ENCODE peak calls at places on chromosomes 12 and 14, in nine cellular contexts. X is kidney epithelial cell, S is neural progenitor cell, Y is ovary, J is left ventricle myocardium inferior, W is ascending aorta, C is endothelial cell of umbilical vein, O is MM.1S, Q is esophagus muscularis mucosa. D is an unnamed sample. For H3K27me3, the result is how much of the 10 kb centered on the place peaks cover.

GRCh38 chr14:99028041-99028440 is 244.0 kb downstream of the BCL11B start:
- DNase-seq in X (no peak), S (no peak), Y (no peak), J (no peak), W (no peak), C (no peak), O (no peak), Q (no peak), D (no peak)

GRCh38 chr14:52553002-52553670 is 500 bp downstream of the GPR137C start:
- DNase-seq in X (no peak), S (peak), Y (peak), J (peak), W (no peak), C (peak), O (peak), Q (no peak), D (peak)

GRCh38 chr14:106875503-106875902 is 1349.1 kb downstream of the TMEM121 start:
- DNase-seq in X (no peak), S (no peak), Y (peak), J (peak), W (no peak), C (no peak), O (peak), Q (no peak), D (no peak)

GRCh38 chr12:88308825-88309224 is 166.7 kb downstream of the TMTC3 start:
- DNase-seq in X (no peak), S (no peak), Y (no peak), J (no peak), W (no peak), C (peak), O (no peak), Q (no peak), D (no peak)

GRCh38 chr12:56521209-56521589 is 421 bp upstream of the RBMS2 start:
- DNase-seq in X (no peak), S (no peak), Y (no peak), J (no peak), W (no peak), C (no peak), O (no peak), Q (no peak), D (no peak)

GRCh38 chr12:99450231-99450630 is 197.3 kb upstream of the GARIN6 start:
- DNase-seq in X (no peak), S (no peak), Y (no peak), J (no peak), W (no peak), C (no peak), O (no peak), Q (no peak), D (no peak)

GRCh38 chr12:28611501-28611900 is 421.2 kb downstream of the CCDC91 start:
- DNase-seq in X (no peak), S (no peak), Y (no peak), J (no peak), W (no peak), C (no peak), O (no peak), Q (no peak), D (no peak)

GRCh38 chr14:93957333-93957710 is 19.0 kb downstream of the ASB2 start:
- DNase-seq in X (no peak), S (no peak), Y (no peak), J (no peak), W (no peak), C (no peak), O (no peak), Q (no peak), D (no peak)

GRCh38 chr14:57991353-57991752 is 125.5 kb upstream of the SLC35F4 start:
- DNase-seq in X (no peak), S (no peak), Y (no peak), J (no peak), W (no peak), C (no peak), O (no peak), Q (no peak), D (no peak)
- H3K27me3 ChIP-seq in X (under half), S (under half), Y (under half), J (under half), W (under half), C (under half), O (under half), Q (under half), D (under half)

GRCh38 chr14:26987734-26988363 is 390.0 kb upstream of the NOVA1 start:
- DNase-seq in X (no peak), S (no peak), Y (no peak), J (no peak), W (no peak), C (no peak), O (peak), Q (no peak), D (no peak)

GRCh38 chr14:26982071-26982470 is 384.2 kb upstream of the NOVA1 start:
- DNase-seq in X (no peak), S (no peak), Y (no peak), J (no peak), W (no peak), C (no peak), O (no peak), Q (no peak), D (no peak)

DNA sequence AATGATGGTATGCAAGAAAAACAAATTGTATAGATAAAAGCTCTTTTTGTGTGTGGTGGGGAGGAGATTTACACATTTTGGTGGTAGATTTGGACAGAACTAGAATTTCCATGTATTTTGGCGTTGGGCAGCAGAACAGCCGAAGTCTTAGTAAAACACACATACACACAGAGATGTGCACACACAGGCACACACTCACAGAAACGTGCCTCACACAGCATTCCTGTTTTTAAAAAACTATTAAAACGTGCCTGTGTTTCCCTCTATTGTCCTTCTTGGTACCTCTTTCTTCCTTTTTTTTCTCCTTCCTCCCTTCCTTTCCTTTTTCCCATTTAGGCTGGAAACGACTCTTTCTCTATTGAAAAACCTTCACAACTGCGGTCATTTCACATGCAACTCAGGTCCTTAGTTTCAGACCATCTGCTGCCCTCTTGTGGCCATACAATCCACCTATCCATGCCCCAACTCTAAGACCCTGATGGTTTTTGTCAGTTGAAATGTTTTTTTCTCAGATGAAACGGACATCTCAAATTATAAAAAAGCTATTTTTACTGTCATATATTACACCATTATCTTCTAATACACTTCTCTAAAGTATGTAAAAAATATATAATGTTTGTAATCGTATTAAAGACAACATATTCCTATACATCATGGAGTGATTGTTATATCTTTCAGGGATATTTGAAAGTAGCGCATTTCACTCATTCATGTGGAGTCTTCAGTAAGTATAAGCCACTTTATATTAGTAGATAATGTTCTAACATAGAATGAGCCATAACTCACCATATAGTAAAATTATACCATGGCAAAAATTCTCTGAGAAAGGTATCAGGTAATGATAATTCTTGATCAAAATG is 386.7 kb upstream of the NOVA1 start:
- DNase-seq in X (peak), S (peak), Y (peak), J (peak), W (no peak), C (peak), O (peak), Q (no peak), D (no peak)
- TF ChIP-seq CTCF in X (peak), S (peak), Y (no peak), J (peak), W (no peak), C (peak), O (peak), Q (peak), D (peak)

GRCh38 chr14:74246561-74246960 is 7.3 kb downstream of the VSX2 start:
- DNase-seq in X (no peak), S (peak), Y (no peak), J (no peak), W (no peak), C (no peak), O (no peak), Q (no peak), D (no peak)
- H3K27me3 ChIP-seq in X (half or more), S (under half), Y (under half), J (half or more), W (under half), C (under half), O (under half), Q (half or more), D (under half)

GRCh38 chr14:78933948-78934524 is 763.9 kb downstream of the NRXN3 start:
- DNase-seq in X (no peak), S (peak), Y (no peak), J (no peak), W (no peak), C (peak), O (no peak), Q (no peak), D (no peak)
- TF ChIP-seq CTCF in X (peak), S (peak), Y (no peak), J (peak), W (no peak), C (peak), O (peak), Q (peak), D (peak)

GRCh38 chr14:104422301-104423223 is 157.0 kb upstream of the C14orf180 start:
- DNase-seq in X (no peak), S (no peak), Y (no peak), J (no peak), W (no peak), C (no peak), O (no peak), Q (peak), D (no peak)

GRCh38 chr14:104421401-104421821 is 158.2 kb upstream of the C14orf180 start:
- DNase-seq in X (no peak), S (no peak), Y (no peak), J (no peak), W (no peak), C (no peak), O (no peak), Q (peak), D (peak)

GRCh38 chr14:104421892-104422291 is 157.7 kb upstream of the C14orf180 start:
- DNase-seq in X (no peak), S (no peak), Y (no peak), J (no peak), W (no peak), C (no peak), O (no peak), Q (no peak), D (no peak)

GRCh38 chr14:104420990-104421389 is 158.6 kb upstream of the C14orf180 start:
- DNase-seq in X (no peak), S (no peak), Y (no peak), J (no peak), W (no peak), C (no peak), O (no peak), Q (no peak), D (no peak)

DNA sequence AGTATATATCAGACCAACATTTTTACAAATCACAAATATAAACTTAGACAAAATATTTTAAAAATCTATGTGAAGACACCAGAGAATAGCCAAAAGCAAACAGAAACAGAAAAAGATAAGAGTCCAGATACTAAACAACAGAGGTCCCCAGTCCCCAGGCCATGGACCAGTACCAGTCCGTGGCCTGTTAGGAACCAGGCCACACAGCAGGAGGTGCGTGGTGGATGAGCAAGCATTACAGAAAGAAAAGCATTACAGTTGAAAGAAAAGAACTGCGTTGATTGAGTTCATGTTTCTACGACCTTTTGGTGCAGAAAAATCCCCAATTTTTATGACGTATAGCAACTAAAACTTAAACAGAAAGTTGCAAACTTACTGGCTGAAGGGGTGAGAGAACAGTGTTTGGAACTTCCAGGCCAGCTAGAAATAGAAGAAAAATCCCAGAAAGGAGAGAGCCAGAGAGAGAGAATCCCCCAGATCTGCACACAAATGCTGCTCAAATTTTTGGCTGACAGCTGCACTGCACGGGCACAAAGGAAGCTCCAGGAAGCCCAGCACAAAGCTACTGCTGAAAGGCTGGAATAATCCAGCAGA is 159.6 kb upstream of the C14orf180 start:
- DNase-seq in X (no peak), S (no peak), Y (no peak), J (no peak), W (no peak), C (no peak), O (no peak), Q (peak), D (no peak)
- H3K27me3 ChIP-seq in X (under half), S (under half), Y (under half), J (under half), W (under half), C (under half), O (under half), Q (under half), D (under half)

GRCh38 chr12:128745772-128746689 is 77.7 kb downstream of the SLC15A4 start:
- DNase-seq in X (no peak), S (no peak), Y (no peak), J (no peak), W (no peak), C (no peak), O (no peak), Q (no peak), D (no peak)
- TF ChIP-seq CTCF in X (no peak), S (no peak), Y (no peak), J (no peak), W (no peak), C (no peak), O (no peak), Q (no peak), D (no peak)

GRCh38 chr12:132395192-132395907 is 66.0 kb upstream of the GALNT9 start:
- DNase-seq in X (no peak), S (no peak), Y (no peak), J (no peak), W (no peak), C (no peak), O (no peak), Q (no peak), D (no peak)
- H3K27me3 ChIP-seq in X (under half), S (half or more), Y (under half), J (half or more), W (under half), C (under half), O (under half), Q (half or more), D (under half)

D was measured in dorsolateral prefrontal cortex.